ENCODE peak calls at places on chromosomes 2 and 18, in six cellular contexts. W is OCI-LY7, L is adrenal gland, E is astrocyte, O is PC-3, D is sigmoid colon. Y is an unnamed sample.

GRCh38 chr2:66428986-66429612 is 5.8 kb upstream of the MEIS1 start:
- DNase-seq in W (peak), L (peak), E (peak), O (peak), D (no peak), Y (no peak)

GRCh38 chr18:46289458-46289857 is 185.3 kb downstream of the HAUS1 start:
- DNase-seq in W (no peak), L (no peak), E (no peak), O (no peak), D (no peak), Y (no peak)

GRCh38 chr2:48279347-48279746 is 250.6 kb upstream of the STON1 start:
- DNase-seq in W (no peak), L (no peak), E (no peak), O (no peak), D (no peak), Y (peak)

GRCh38 chr2:70902067-70902442 is 33.6 kb upstream of the ATP6V1B1 start:
- DNase-seq in W (no peak), L (no peak), E (peak), O (no peak), D (no peak), Y (no peak)

GRCh38 chr18:58762781-58763171 is 91.5 kb downstream of the MALT1 start:
- DNase-seq in W (no peak), L (no peak), E (no peak), O (no peak), D (no peak), Y (no peak)

GRCh38 chr2:113013336-113013661 is 8.0 kb downstream of the IL36A start:
- DNase-seq in W (no peak), L (no peak), E (no peak), O (no peak), D (no peak), Y (no peak)

GRCh38 chr2:112259509-112260294 is 4.9 kb upstream of the ZC3H8 start:
- DNase-seq in W (peak), L (peak), E (peak), O (peak), D (peak), Y (no peak)

GRCh38 chr2:68832161-68832869 is 38.9 kb downstream of the BMP10 start:
- DNase-seq in W (peak), L (peak), E (peak), O (peak), D (peak), Y (no peak)

GRCh38 chr2:195404650-195405049 is 252.4 kb upstream of the SLC39A10 start:
- DNase-seq in W (peak), L (no peak), E (no peak), O (no peak), D (no peak), Y (no peak)

GRCh38 chr2:57528499-57528898 is 518.1 kb upstream of the VRK2 start:
- DNase-seq in W (no peak), L (no peak), E (no peak), O (no peak), D (no peak), Y (no peak)

GRCh38 chr18:45621068-45621511 is 5.8 kb downstream of the SLC14A2 start:
- DNase-seq in W (peak), L (peak), E (no peak), O (peak), D (no peak), Y (no peak)

GRCh38 chr2:71069376-71069775 is 928 bp downstream of the NAGK start:
- DNase-seq in W (no peak), L (no peak), E (peak), O (no peak), D (peak), Y (no peak)

GRCh38 chr2:25534455-25534854 is 138.9 kb downstream of the DTNB start:
- DNase-seq in W (no peak), L (no peak), E (no peak), O (no peak), D (no peak), Y (no peak)

GRCh38 chr2:232327089-232328037 is 51.2 kb upstream of the ALPP start:
- DNase-seq in W (peak), L (peak), E (peak), O (peak), D (peak), Y (peak)

GRCh38 chr2:101679037-101679726 is 18.3 kb upstream of the MAP4K4 start:
- DNase-seq in W (no peak), L (no peak), E (peak), O (peak), D (no peak), Y (no peak)

GRCh38 chr2:219177594-219178376 is at the start of gene RETREG2:
- DNase-seq in W (peak), L (peak), E (peak), O (peak), D (peak), Y (peak)

DNA sequence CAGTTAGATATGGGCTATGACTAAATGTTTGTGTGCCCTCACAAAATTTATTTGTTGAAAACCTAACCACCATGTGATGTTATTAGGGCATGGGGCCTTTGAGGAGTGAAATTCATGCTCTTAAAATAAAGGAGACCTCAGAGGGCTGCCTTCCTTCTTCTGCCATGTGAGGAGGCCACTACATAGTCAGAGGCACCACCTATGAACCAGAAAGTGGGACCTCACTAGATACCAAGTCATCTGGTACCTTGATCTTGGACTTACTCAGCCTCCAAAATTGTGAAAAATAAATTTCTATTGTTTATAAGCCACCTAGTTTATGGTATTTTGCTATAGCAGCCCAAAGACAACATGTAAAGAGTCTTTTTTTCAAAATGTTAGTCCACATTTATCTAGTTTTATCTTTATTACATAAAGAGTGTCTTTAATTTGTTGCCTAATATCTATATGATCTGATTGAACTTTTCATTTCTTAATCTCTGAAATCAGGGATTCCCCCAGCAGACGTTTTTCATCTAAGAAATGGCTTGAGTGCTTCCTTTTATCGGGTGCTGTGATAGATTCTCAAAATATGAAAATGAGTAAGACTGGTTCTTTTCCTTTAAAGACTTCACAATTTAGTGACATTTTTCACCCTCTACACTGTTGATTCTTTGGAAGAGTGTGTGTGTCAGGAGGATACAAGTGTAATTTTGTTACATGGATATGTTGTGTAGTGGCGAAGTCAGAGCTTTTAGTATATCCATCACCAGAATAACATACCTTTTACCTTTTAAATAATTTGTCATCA is 34.2 kb downstream of the PMS1 start:
- DNase-seq in W (no peak), L (no peak), E (no peak), O (no peak), D (no peak), Y (no peak)
- H3K4me3 ChIP-seq in W (no peak), L (no peak), E (no peak), O (no peak), D (no peak), Y (no peak)

GRCh38 chr2:227404575-227404974 is 16.8 kb upstream of the SCYGR1 start:
- DNase-seq in W (peak), L (no peak), E (no peak), O (peak), D (no peak), Y (no peak)
- TF ChIP-seq CTCF in W (no peak), L (peak), E (no peak), O (no peak), D (no peak), Y (no peak)

GRCh38 chr2:204202253-204202652 is 265.7 kb downstream of the ICOS start:
- DNase-seq in W (no peak), L (no peak), E (no peak), O (no peak), D (no peak), Y (peak)

GRCh38 chr2:204197601-204198000 is 261.0 kb downstream of the ICOS start:
- DNase-seq in W (no peak), L (no peak), E (no peak), O (no peak), D (no peak), Y (no peak)

GRCh38 chr2:204203704-204204103 is 267.1 kb downstream of the ICOS start:
- DNase-seq in W (no peak), L (no peak), E (peak), O (no peak), D (no peak), Y (no peak)

GRCh38 chr2:204195498-204195897 is 258.9 kb downstream of the ICOS start:
- DNase-seq in W (no peak), L (no peak), E (no peak), O (no peak), D (no peak), Y (no peak)

GRCh38 chr2:204199357-204199756 is 262.8 kb downstream of the ICOS start:
- DNase-seq in W (no peak), L (no peak), E (no peak), O (no peak), D (no peak), Y (no peak)
- H3K4me3 ChIP-seq in W (no peak), L (no peak), E (no peak), O (no peak), D (no peak), Y (no peak)

GRCh38 chr2:128639693-128640092 is 321.0 kb upstream of the HS6ST1 start:
- DNase-seq in W (no peak), L (peak), E (no peak), O (no peak), D (peak), Y (no peak)
- TF ChIP-seq CTCF in W (no peak), L (no peak), E (no peak), O (no peak), D (no peak), Y (no peak)

DNA sequence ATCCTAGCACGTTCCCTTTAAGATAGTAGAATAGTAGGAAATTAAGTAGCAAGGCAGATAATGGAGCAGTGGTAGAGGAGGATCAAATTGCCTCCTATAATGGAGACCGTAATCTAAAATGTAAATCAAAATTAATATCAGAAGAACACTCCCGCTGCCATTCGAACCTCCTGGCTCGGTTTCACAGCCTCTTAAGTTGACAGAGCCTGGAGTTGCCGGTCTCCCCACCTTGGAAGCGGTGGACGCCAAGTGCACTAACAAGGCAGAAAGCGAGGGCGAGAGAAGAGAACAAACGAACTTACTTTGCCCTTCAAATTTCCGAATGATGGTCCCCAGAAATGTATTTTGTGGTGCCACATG is 446 bp downstream of the KCNH7 start:
- DNase-seq in W (no peak), L (peak), E (no peak), O (no peak), D (no peak), Y (no peak)
- H3K4me3 ChIP-seq in W (no peak), L (no peak), E (peak), O (no peak), D (no peak), Y (no peak)

DNA sequence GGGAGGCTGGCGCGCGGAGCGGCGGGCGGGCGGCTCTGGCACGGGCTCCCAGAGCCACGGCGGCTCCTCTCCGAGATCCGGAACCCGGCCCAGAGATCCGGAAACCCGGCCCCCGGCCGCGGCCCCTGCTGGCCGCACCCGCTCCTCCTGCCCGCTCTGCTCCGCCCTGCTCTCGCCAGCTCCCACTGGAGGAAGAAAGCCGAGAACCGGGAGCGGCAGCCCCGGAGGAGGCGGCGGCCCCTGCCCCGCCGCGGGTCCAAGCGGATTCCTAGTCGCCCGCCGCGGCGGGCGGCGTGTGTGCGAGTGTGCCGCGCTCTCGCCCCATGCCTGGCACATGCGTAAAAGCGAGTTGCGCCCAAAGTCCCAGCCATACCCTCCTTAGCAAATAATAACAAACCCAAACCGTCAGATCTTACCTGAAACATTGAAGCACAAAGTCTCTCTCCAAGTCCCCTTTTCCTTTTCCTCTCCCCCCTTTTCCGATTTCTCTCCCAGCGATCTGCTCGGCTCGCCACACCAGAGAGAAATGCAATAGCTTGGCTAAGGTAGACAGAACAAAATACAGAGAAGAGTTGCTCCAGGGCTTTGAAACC is 108.7 kb upstream of the KCTD1 start:
- DNase-seq in W (no peak), L (peak), E (peak), O (peak), D (peak), Y (peak)
- TF ChIP-seq CTCF in W (no peak), L (peak), E (no peak), O (peak), D (no peak), Y (peak)

GRCh38 chr2:241088791-241089732 is 13.0 kb downstream of the MTERF4 start:
- DNase-seq in W (no peak), L (no peak), E (no peak), O (no peak), D (no peak), Y (no peak)
- H3K4me3 ChIP-seq in W (no peak), L (no peak), E (no peak), O (no peak), D (no peak), Y (no peak)

GRCh38 chr2:18856766-18857165 is 267.4 kb upstream of the NT5C1B start:
- DNase-seq in W (no peak), L (no peak), E (no peak), O (no peak), D (no peak), Y (no peak)
- TF ChIP-seq CTCF in W (no peak), L (no peak), E (no peak), O (no peak), D (no peak), Y (no peak)

DNA sequence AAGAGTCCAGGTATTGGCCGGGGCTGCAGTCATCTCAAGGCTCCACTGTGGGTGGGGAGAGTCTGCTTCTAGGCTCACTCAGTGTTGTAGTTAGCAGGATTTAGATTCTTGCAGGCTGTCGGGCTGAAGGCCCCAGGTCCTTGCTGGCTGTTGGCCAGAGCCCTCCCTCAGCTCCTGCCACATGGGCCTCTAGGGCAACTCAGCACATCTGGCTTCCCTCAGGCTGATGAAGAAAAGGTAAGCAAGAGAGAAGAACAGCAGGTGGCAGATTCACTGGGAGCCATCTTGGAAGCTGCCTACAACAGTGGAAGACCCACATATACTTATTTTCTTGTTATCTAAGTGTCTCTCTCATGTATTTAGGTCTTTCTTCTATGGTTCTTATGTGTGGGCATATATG is 4.3 kb downstream of the MRPS9 start:
- DNase-seq in W (no peak), L (peak), E (no peak), O (no peak), D (no peak), Y (no peak)
- H3K4me3 ChIP-seq in W (no peak), L (no peak), E (no peak), O (no peak), D (no peak), Y (no peak)

DNA sequence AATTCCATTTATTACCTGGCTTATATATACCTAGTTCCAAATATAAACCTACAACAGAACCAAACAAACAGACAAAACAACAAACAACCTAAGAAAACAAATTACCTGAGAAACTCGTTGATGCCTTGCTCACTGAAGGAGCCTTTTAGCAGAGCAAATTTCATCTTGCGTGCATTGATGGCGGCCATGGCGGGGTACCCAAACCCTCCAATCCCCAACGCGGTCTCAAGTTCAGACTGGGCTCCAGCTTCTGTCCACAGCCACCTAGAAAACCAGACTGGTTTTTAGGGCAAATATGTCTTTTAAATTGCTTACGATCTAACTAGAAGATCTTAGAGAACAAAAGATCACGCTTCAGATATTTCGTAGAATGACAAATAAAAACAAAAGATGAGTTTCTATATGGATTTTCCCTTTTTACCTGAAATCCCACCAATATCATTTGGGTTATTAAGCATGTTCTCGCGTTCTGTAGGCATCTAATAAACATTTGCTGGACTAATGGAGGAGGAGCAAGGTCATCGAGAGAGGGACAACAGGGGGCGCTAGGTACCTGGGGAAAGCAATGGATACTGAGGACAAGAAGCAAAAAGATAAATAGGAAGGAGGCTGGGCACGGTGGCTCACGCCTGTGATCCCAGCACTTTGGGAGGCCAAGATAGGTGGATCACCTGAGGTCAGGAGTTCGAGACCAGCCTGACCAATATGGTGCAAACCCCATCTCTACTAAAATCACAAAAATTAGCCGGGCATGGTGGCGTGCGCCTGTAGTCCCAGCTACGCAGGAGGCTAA is 25.2 kb downstream of the PDIA6 start:
- DNase-seq in W (peak), L (peak), E (no peak), O (no peak), D (no peak), Y (no peak)
- TF ChIP-seq CTCF in W (peak), L (no peak), E (no peak), O (peak), D (no peak), Y (peak)